ENCODE peak calls at places on chromosomes 5 and 9, in four cellular contexts. O, U, F and A are unnamed samples.

GRCh38 chr5:124628251-124628650 is 118.2 kb downstream of the ZNF608 start:
- DNase-seq in F (no peak), U (no peak), O (no peak), A (no peak)

GRCh38 chr5:90264930-90265857 is 144.4 kb downstream of the CETN3 start:
- DNase-seq in F (peak; percentile 58), O (no peak), U (peak; percentile 75), A (no peak)

GRCh38 chr5:109784687-109785086 is 95.0 kb downstream of the MAN2A1 start:
- DNase-seq in O (no peak), U (no peak), F (no peak), A (no peak)

GRCh38 chr5:142906863-142907671 is 136.9 kb downstream of the ARHGAP26 start:
- DNase-seq in O (no peak), U (no peak), F (no peak), A (no peak)

GRCh38 chr9:130692365-130692764 is 1.2 kb upstream of the EXOSC2 start:
- DNase-seq in F (no peak), U (no peak), O (no peak), A (no peak)

GRCh38 chr5:111384220-111384619 is 128.1 kb downstream of the STARD4 start:
- DNase-seq in F (no peak), U (no peak), O (no peak), A (no peak)

GRCh38 chr5:83922699-83923098 is 202.0 kb upstream of the HAPLN1 start:
- DNase-seq in U (no peak), F (no peak), O (no peak), A (no peak)

GRCh38 chr5:72241346-72242003 is 78.6 kb downstream of the MRPS27 start:
- DNase-seq in F (no peak), U (no peak), O (no peak), A (no peak)

GRCh38 chr9:36142510-36143161 is 6.1 kb downstream of the GLIPR2 start:
- DNase-seq in O (no peak), F (no peak), U (peak; percentile 62), A (no peak)

GRCh38 chr5:31990701-31991110 is 183.4 kb downstream of the GOLPH3 start:
- DNase-seq in O (no peak), U (no peak), F (no peak), A (no peak)

DNA sequence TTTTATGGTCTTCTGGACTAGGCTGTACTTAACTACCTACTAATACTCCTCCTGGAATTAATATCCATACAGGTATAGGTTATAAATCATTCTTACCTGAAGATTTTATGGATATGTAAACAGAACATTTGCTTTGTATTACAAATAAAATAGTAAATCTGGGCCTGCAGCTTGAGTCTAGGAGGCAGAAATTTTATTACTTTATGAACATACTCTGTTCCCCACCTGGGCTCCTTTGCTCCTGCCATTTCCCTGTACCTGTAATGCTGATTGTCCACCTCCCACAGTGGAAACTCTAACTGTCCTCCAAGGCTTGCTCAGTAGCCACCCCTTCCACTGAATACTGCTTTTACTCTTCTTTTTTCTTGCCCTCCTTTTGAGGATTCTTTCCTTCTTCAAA is 108.0 kb downstream of the PAM start:
- DNase-seq in F (no peak), U (no peak), O (no peak), A (no peak)
- H3K4me1 ChIP-seq in F (peaks cover 61% of the 10 kb centered on the region), U (peaks cover 16% of the 10 kb centered on the region), O (peaks cover 8% of the 10 kb centered on the region), A (peaks cover 31% of the 10 kb centered on the region)

GRCh38 chr9:107896544-107896943 is 407.0 kb upstream of the KLF4 start:
- DNase-seq in F (no peak), O (no peak), U (no peak), A (no peak)
- H3K9me3 ChIP-seq in F (no peaks in the 10 kb centered on the region), O (no peaks in the 10 kb centered on the region), U (no peaks in the 10 kb centered on the region), A (no peaks in the 10 kb centered on the region)

GRCh38 chr9:93947409-93948070 is 7.6 kb downstream of the BARX1 start:
- DNase-seq in U (no peak), F (no peak), O (no peak), A (no peak)

GRCh38 chr9:93950619-93951601 is 4.2 kb downstream of the BARX1 start:
- DNase-seq in F (no peak), U (peak; percentile 56), O (peak; percentile 86), A (no peak)

GRCh38 chr9:93948456-93949072 is 6.6 kb downstream of the BARX1 start:
- DNase-seq in U (no peak), O (no peak), F (no peak), A (no peak)

GRCh38 chr9:93949694-93950449 is 5.3 kb downstream of the BARX1 start:
- DNase-seq in O (no peak), U (no peak), F (peak; percentile 29), A (no peak)

GRCh38 chr9:93949073-93949693 is 6.0 kb downstream of the BARX1 start:
- DNase-seq in F (no peak), U (no peak), O (no peak), A (no peak)
- H3K4me3 ChIP-seq in F (no peak overlapping the region), U (no peak overlapping the region), O (no peak overlapping the region), A (no peak overlapping the region)

GRCh38 chr5:144101616-144102015 is 68.8 kb downstream of the YIPF5 start:
- DNase-seq in U (no peak), O (no peak), F (no peak), A (no peak)
- H3K4me1 ChIP-seq in U (no peaks in the 10 kb centered on the region), O (no peaks in the 10 kb centered on the region), F (no peaks in the 10 kb centered on the region), A (no peaks in the 10 kb centered on the region)

GRCh38 chr9:78835928-78836450 is 539.1 kb downstream of the PSAT1 start:
- DNase-seq in F (no peak), O (no peak), U (no peak), A (no peak)

GRCh38 chr9:78828521-78828920 is 531.6 kb downstream of the PSAT1 start:
- DNase-seq in F (no peak), O (no peak), U (no peak), A (no peak)

GRCh38 chr9:78826521-78826920 is 529.6 kb downstream of the PSAT1 start:
- DNase-seq in O (no peak), U (no peak), F (no peak), A (no peak)

DNA sequence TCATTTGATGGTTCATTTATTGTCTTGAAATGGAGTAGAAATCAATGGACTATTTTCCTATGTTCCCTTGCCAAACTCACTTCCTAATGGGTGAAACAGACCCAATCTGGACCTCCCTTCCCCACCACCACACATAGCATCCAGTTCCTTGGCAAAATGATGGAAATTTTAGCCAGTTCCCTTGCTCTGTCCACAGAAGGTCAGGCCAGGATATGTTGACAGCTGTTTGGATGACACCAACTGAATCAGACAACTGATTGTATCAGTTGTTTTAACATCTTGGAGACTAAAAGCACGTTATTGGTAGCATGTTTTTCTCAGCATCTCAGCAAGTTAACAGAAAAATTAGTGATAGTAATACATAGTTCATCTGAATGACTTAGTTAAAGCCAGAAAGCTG is 534.8 kb downstream of the PSAT1 start:
- DNase-seq in O (no peak), U (no peak), F (no peak), A (no peak)
- H3K9me3 ChIP-seq in O (no peaks in the 10 kb centered on the region), U (no peaks in the 10 kb centered on the region), F (no peaks in the 10 kb centered on the region), A (no peaks in the 10 kb centered on the region)

GRCh38 chr9:137610944-137611343 is 5.5 kb downstream of the ARRDC1 start:
- DNase-seq in U (no peak), F (no peak), O (no peak), A (no peak)

GRCh38 chr9:137613738-137614523 is 4.9 kb upstream of the EHMT1 start:
- DNase-seq in F (no peak), O (peak; percentile 72), U (no peak), A (no peak)

GRCh38 chr9:137612741-137613142 is 6.1 kb upstream of the EHMT1 start:
- DNase-seq in O (no peak), U (no peak), F (no peak), A (no peak)

GRCh38 chr9:137613259-137613658 is 5.5 kb upstream of the EHMT1 start:
- DNase-seq in O (peak; percentile 44), F (no peak), U (no peak), A (no peak)

DNA sequence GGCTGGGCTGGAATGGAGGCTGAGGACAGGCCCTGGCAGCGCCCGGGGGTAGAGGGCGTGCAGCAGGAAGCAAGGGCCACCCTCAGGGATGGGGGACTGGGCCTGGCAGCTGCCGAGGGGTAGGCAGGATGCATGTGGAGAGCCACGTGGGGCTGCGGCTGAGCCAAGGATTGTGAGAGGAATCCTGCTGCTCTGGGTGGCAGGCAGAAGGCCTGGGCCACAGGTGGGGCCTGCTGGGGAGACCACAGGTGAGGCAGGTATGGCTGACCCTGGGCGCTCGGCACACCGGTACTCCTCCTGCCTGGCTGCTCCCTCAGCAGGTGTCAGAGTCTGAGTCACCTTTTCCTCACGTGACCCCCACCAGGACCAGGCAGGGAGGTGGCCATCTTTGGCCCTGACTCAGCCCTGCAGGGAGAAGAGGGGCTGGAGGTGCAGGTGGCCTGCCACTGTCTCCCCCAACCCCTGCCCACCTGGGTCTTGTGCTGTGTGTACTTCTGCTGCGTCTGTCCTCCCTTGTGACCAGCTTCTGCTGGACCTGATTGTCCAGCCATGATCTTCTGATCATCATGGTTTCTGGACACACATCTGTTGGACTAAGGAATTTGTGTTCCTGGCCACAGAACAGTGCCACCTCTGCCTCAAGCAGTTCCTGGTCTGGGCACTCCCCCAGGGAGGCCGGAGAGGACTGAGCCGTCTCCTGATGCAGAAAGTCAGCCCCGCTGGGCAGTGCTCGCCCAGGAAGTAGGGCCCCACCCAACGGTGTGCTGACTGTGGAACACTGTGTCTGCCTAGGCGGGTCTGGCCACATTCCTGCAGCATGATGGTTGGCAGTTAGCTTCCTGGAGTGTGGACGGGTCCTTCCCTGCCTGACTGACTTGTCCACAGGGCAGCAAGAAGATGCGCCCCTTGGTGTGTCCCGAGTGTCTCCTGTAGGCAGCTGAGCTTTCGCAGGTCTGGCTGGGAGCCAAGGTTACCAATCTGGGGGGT is 6.4 kb downstream of the ARRDC1 start:
- DNase-seq in F (peak; percentile 90), U (peak; percentile 57), O (peak; percentile 93), A (no peak)
- H3K4me3 ChIP-seq in F (peak overlapping the region; percentile 29), U (no peak overlapping the region), O (peak overlapping the region; percentile 11), A (no peak overlapping the region)

DNA sequence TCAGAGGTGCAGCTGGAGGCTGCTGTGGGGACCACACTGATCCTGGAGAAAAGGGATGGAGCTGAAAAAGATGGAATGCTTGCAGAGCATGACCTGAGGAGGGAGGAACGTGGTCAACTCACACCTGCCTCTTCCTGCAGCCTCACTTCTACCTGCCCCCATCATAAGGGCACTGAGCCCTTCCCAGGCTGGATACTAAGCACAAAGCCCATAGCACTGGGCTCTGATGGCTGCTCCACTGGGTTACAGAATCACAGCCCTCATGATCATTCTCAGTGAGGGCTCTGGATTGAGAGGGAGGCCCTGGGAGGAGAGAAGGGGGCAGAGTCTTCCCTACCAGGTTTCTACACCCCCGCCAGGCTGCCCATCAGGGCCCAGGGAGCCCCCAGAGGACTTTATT is 5.9 kb upstream of the SLC6A7 start:
- DNase-seq in F (no peak), U (no peak), O (peak; percentile 30), A (no peak)
- H3K4me1 ChIP-seq in F (peaks cover 7% of the 10 kb centered on the region), U (no peaks in the 10 kb centered on the region), O (no peaks in the 10 kb centered on the region), A (peaks cover 15% of the 10 kb centered on the region)

GRCh38 chr9:138118601-138119071 is 241.1 kb downstream of the CACNA1B start:
- DNase-seq in U (no peak), F (no peak), O (peak; percentile 65), A (no peak)
- H3K9me3 ChIP-seq in U (no peaks in the 10 kb centered on the region), F (no peaks in the 10 kb centered on the region), O (no peaks in the 10 kb centered on the region), A (no peaks in the 10 kb centered on the region)